ENCODE peak calls at places on chromosomes 7 and 10, in nine cellular contexts. One of them, this sample, is unnamed.
A peak's percentile ranks its signal among the peaks of the same experiment; 100 is the strongest.

GRCh38 chr7:104230606-104231005 is 22.8 kb upstream of the ORC5 start:
- DNase-seq in RWPE2: no peak
- DNase-seq in left ventricle myocardium inferior: no peak
- DNase-seq in ACHN: no peak
- DNase-seq in central memory CD4-positive, alpha-beta T cell: no peak
- DNase-seq in psoas muscle: no peak
- DNase-seq in activated naive CD4-positive, alpha-beta T cell: no peak
- DNase-seq in NCI-H2081: peak; percentile 55
- DNase-seq in OCI-LY7: no peak
- DNase-seq in this sample: no peak

GRCh38 chr10:127649642-127650041 is 87.3 kb upstream of the FOXI2 start:
- DNase-seq in left ventricle myocardium inferior: no peak
- DNase-seq in ACHN: peak; percentile 29
- DNase-seq in activated naive CD4-positive, alpha-beta T cell: no peak
- DNase-seq in psoas muscle: no peak
- DNase-seq in OCI-LY7: peak; percentile 11
- DNase-seq in RWPE2: no peak
- DNase-seq in NCI-H2081: no peak
- DNase-seq in central memory CD4-positive, alpha-beta T cell: no peak
- DNase-seq in this sample: no peak

GRCh38 chr7:64881461-64882287 is 21.4 kb upstream of the ZNF273 start:
- DNase-seq in RWPE2: no peak
- DNase-seq in activated naive CD4-positive, alpha-beta T cell: no peak
- DNase-seq in NCI-H2081: no peak
- DNase-seq in psoas muscle: no peak
- DNase-seq in left ventricle myocardium inferior: no peak
- DNase-seq in OCI-LY7: no peak
- DNase-seq in central memory CD4-positive, alpha-beta T cell: no peak
- DNase-seq in ACHN: no peak
- DNase-seq in this sample: no peak

GRCh38 chr7:2724453-2725177 is 36.6 kb downstream of the AMZ1 start:
- DNase-seq in RWPE2: peak; percentile 41
- DNase-seq in left ventricle myocardium inferior: no peak
- DNase-seq in psoas muscle: peak; percentile 18
- DNase-seq in OCI-LY7: no peak
- DNase-seq in activated naive CD4-positive, alpha-beta T cell: no peak
- DNase-seq in ACHN: no peak
- DNase-seq in NCI-H2081: no peak
- DNase-seq in central memory CD4-positive, alpha-beta T cell: no peak
- DNase-seq in this sample: no peak

GRCh38 chr7:88758355-88759215 is 915 bp upstream of the ZNF804B start:
- DNase-seq in NCI-H2081: peak; percentile 64
- DNase-seq in central memory CD4-positive, alpha-beta T cell: no peak
- DNase-seq in psoas muscle: no peak
- DNase-seq in activated naive CD4-positive, alpha-beta T cell: no peak
- DNase-seq in left ventricle myocardium inferior: peak; percentile 16
- DNase-seq in ACHN: no peak
- DNase-seq in OCI-LY7: no peak
- DNase-seq in RWPE2: no peak
- DNase-seq in this sample: no peak

GRCh38 chr10:86964061-86964846 is 4.0 kb upstream of the ADIRF start:
- DNase-seq in activated naive CD4-positive, alpha-beta T cell: no peak
- DNase-seq in RWPE2: no peak
- DNase-seq in NCI-H2081: no peak
- DNase-seq in ACHN: no peak
- DNase-seq in central memory CD4-positive, alpha-beta T cell: no peak
- DNase-seq in OCI-LY7: no peak
- DNase-seq in psoas muscle: no peak
- DNase-seq in left ventricle myocardium inferior: no peak
- DNase-seq in this sample: no peak

GRCh38 chr7:641269-641671 is 85.2 kb upstream of the DNAAF5 start:
- DNase-seq in psoas muscle: no peak
- DNase-seq in OCI-LY7: peak; percentile 15
- DNase-seq in activated naive CD4-positive, alpha-beta T cell: no peak
- DNase-seq in ACHN: no peak
- DNase-seq in RWPE2: no peak
- DNase-seq in NCI-H2081: peak; percentile 11
- DNase-seq in central memory CD4-positive, alpha-beta T cell: no peak
- DNase-seq in left ventricle myocardium inferior: no peak
- DNase-seq in this sample: no peak

GRCh38 chr7:102872460-102872859 is 40.3 kb upstream of the LRRC17 start:
- DNase-seq in NCI-H2081: no peak
- DNase-seq in OCI-LY7: no peak
- DNase-seq in central memory CD4-positive, alpha-beta T cell: no peak
- DNase-seq in ACHN: peak; percentile 36
- DNase-seq in activated naive CD4-positive, alpha-beta T cell: no peak
- DNase-seq in left ventricle myocardium inferior: no peak
- DNase-seq in psoas muscle: no peak
- DNase-seq in RWPE2: no peak
- DNase-seq in this sample: no peak

GRCh38 chr10:60290558-60290957 is 99.1 kb downstream of the ANK3 start:
- DNase-seq in RWPE2: no peak
- DNase-seq in OCI-LY7: no peak
- DNase-seq in NCI-H2081: no peak
- DNase-seq in ACHN: no peak
- DNase-seq in psoas muscle: no peak
- DNase-seq in central memory CD4-positive, alpha-beta T cell: no peak
- DNase-seq in activated naive CD4-positive, alpha-beta T cell: no peak
- DNase-seq in left ventricle myocardium inferior: no peak
- DNase-seq in this sample: no peak

GRCh38 chr10:96511044-96511945 is 2.4 kb downstream of the TLL2 start:
- DNase-seq in OCI-LY7: peak; percentile 58
- DNase-seq in NCI-H2081: no peak
- DNase-seq in RWPE2: no peak
- DNase-seq in activated naive CD4-positive, alpha-beta T cell: no peak
- DNase-seq in central memory CD4-positive, alpha-beta T cell: no peak
- DNase-seq in ACHN: peak; percentile 72
- DNase-seq in left ventricle myocardium inferior: no peak
- DNase-seq in psoas muscle: no peak
- DNase-seq in this sample: no peak

GRCh38 chr10:13712799-13713581 is 126.2 kb downstream of the PRPF18 start:
- DNase-seq in psoas muscle: peak; percentile 88
- DNase-seq in activated naive CD4-positive, alpha-beta T cell: no peak
- DNase-seq in NCI-H2081: no peak
- DNase-seq in RWPE2: peak; percentile 78
- DNase-seq in OCI-LY7: peak; percentile 21
- DNase-seq in left ventricle myocardium inferior: peak; percentile 84
- DNase-seq in ACHN: peak; percentile 94
- DNase-seq in central memory CD4-positive, alpha-beta T cell: no peak
- DNase-seq in this sample: peak; percentile 83

GRCh38 chr7:81447351-81447952 is 322.4 kb downstream of the HGF start:
- DNase-seq in psoas muscle: no peak
- DNase-seq in OCI-LY7: no peak
- DNase-seq in ACHN: peak; percentile 83
- DNase-seq in RWPE2: no peak
- DNase-seq in central memory CD4-positive, alpha-beta T cell: no peak
- DNase-seq in left ventricle myocardium inferior: no peak
- DNase-seq in NCI-H2081: peak; percentile 65
- DNase-seq in activated naive CD4-positive, alpha-beta T cell: no peak
- DNase-seq in this sample: no peak

GRCh38 chr7:50512384-50512783 is 52.8 kb downstream of the DDC start:
- DNase-seq in activated naive CD4-positive, alpha-beta T cell: no peak
- DNase-seq in OCI-LY7: no peak
- DNase-seq in NCI-H2081: no peak
- DNase-seq in psoas muscle: no peak
- DNase-seq in ACHN: no peak
- DNase-seq in central memory CD4-positive, alpha-beta T cell: no peak
- DNase-seq in left ventricle myocardium inferior: no peak
- DNase-seq in RWPE2: no peak
- DNase-seq in this sample: no peak

GRCh38 chr10:124703778-124704427 is 40.3 kb downstream of the FAM53B start:
- DNase-seq in OCI-LY7: peak; percentile 94
- DNase-seq in left ventricle myocardium inferior: peak; percentile 88
- DNase-seq in psoas muscle: peak; percentile 95
- DNase-seq in NCI-H2081: no peak
- DNase-seq in central memory CD4-positive, alpha-beta T cell: no peak
- DNase-seq in ACHN: no peak
- DNase-seq in RWPE2: no peak
- DNase-seq in activated naive CD4-positive, alpha-beta T cell: no peak
- DNase-seq in this sample: no peak

This sample was measured in lower lobe of right lung.